ENCODE peak calls at places on chromosomes 12 and 14, in eight cellular contexts. W, Z, S, Q, E, P, R and T are unnamed samples.

GRCh38 chr12:67981236-67982164 is 7.7 kb upstream of the IFNG-AS1 start:
- DNase-seq in W (no peak), Z (no peak), S (peak), Q (no peak), E (no peak), P (no peak), R (no peak), T (no peak)

GRCh38 chr14:20578784-20579502 is 8.9 kb downstream of the RNASE11 start:
- DNase-seq in W (no peak), Z (peak), S (no peak), Q (no peak), E (no peak), P (no peak), R (no peak), T (no peak)

GRCh38 chr14:104299993-104300761 is 161.8 kb downstream of the KIF26A start:
- DNase-seq in W (no peak), Z (no peak), S (no peak), Q (no peak), E (peak), P (peak), R (peak), T (no peak)

GRCh38 chr12:130825771-130826150 is 13.3 kb downstream of the STX2 start:
- DNase-seq in W (no peak), Z (peak), S (no peak), Q (no peak), E (no peak), P (no peak), R (no peak), T (no peak)

GRCh38 chr12:107356266-107356936 is 263.1 kb upstream of the CRY1 start:
- DNase-seq in W (no peak), Z (no peak), S (no peak), Q (no peak), E (no peak), P (no peak), R (no peak), T (no peak)

GRCh38 chr14:33364536-33364935 is 425.9 kb downstream of the NPAS3 start:
- DNase-seq in W (no peak), Z (no peak), S (no peak), Q (no peak), E (no peak), P (no peak), R (no peak), T (no peak)

GRCh38 chr14:56119221-56119967 is 1.2 kb downstream of the PELI2 start:
- DNase-seq in W (no peak), Z (no peak), S (no peak), Q (peak), E (peak), P (peak), R (peak), T (peak)

GRCh38 chr12:16607895-16608294 is 1.9 kb upstream of the LMO3 start:
- DNase-seq in W (no peak), Z (no peak), S (no peak), Q (no peak), E (no peak), P (no peak), R (no peak), T (no peak)

GRCh38 chr12:108004368-108004767 is 124.7 kb upstream of the WSCD2 start:
- DNase-seq in W (no peak), Z (peak), S (no peak), Q (no peak), E (no peak), P (no peak), R (no peak), T (no peak)

GRCh38 chr12:96466939-96467751 is 22.2 kb upstream of the CFAP54 start:
- DNase-seq in W (no peak), Z (no peak), S (no peak), Q (no peak), E (no peak), P (peak), R (no peak), T (no peak)

GRCh38 chr14:100568998-100569733 is 18.1 kb downstream of the BEGAIN start:
- DNase-seq in W (no peak), Z (peak), S (no peak), Q (no peak), E (peak), P (no peak), R (no peak), T (no peak)

GRCh38 chr14:104243200-104243599 is 104.8 kb downstream of the KIF26A start:
- DNase-seq in W (no peak), Z (no peak), S (no peak), Q (no peak), E (no peak), P (no peak), R (no peak), T (no peak)

GRCh38 chr12:114963846-114964245 is 279.9 kb upstream of the TBX3 start:
- DNase-seq in W (no peak), Z (no peak), S (no peak), Q (no peak), E (no peak), P (no peak), R (no peak), T (no peak)

GRCh38 chr14:103122578-103123127 is 608 bp upstream of the TNFAIP2 start:
- DNase-seq in W (no peak), Z (no peak), S (no peak), Q (no peak), E (peak), P (peak), R (no peak), T (no peak)

GRCh38 chr12:104672501-104673265 is 215.9 kb downstream of the CHST11 start:
- DNase-seq in W (no peak), Z (no peak), S (no peak), Q (no peak), E (no peak), P (no peak), R (no peak), T (peak)

GRCh38 chr14:83316356-83316755 is 1782.7 kb upstream of the SEL1L start:
- DNase-seq in W (no peak), Z (no peak), S (no peak), Q (no peak), E (no peak), P (no peak), R (no peak), T (no peak)

GRCh38 chr14:104423715-104424405 is 155.7 kb upstream of the C14orf180 start:
- DNase-seq in W (no peak), Z (no peak), S (no peak), Q (no peak), E (peak), P (no peak), R (peak), T (peak)

GRCh38 chr12:25924535-25925001 is 33.9 kb upstream of the RASSF8 start:
- DNase-seq in W (no peak), Z (no peak), S (no peak), Q (no peak), E (no peak), P (peak), R (no peak), T (no peak)

GRCh38 chr14:66114071-66114470 is 372.1 kb upstream of the CCDC196 start:
- DNase-seq in W (no peak), Z (no peak), S (no peak), Q (no peak), E (no peak), P (no peak), R (no peak), T (no peak)

DNA sequence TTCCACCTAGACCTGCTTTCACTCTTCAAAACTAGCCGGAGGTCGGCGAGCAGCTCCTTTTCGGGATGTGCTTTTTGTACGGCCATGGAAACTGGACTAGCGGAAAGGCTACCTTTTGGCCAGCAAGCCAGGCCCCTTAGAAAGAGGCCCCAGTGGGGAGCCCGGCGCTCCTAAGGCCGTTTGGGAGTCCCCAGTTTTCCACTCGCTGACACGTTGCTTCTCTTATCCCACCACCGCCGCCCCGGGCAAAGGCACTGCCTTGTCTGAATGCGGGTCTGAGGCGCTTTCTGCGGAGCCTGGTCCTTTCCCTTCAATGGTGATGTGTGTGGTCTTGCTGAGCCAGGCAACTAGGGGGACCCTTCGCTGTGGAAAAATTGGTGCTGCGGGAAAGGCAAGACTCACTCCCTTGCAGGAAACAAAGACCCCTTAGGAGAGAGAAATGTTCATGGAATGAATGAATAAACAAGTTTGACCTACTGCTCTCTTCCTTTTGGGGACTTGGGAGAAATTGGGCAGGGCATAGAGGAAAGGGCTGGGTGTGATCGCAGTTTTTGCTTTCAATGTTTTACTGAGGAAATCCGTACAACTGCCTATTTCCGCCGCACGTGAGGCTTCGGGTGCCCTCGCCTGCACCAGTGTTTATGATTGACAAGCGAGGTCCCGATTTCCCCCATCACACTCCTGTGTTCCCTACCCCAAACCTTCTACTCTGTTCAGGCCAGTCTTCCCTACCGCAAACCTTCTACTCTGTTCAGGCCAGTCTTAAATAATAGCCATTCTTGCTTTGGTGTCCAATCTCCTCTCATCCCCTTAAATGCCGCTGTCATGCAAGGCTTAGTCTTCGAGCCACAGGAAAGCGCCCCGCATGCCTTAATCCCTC is 970 bp upstream of the SLC38A2 start:
- DNase-seq in W (no peak), Z (no peak), S (no peak), Q (peak), E (peak), P (peak), R (peak), T (peak)
- TF ChIP-seq CTCF in W (peak), Z (no peak), S (no peak), Q (peak), E (peak), P (peak), R (no peak), T (no peak)

GRCh38 chr14:23139874-23140273 is 20.8 kb upstream of the CEBPE start:
- DNase-seq in W (no peak), Z (no peak), S (no peak), Q (no peak), E (no peak), P (no peak), R (no peak), T (no peak)

GRCh38 chr14:23143911-23144310 is 24.9 kb upstream of the CEBPE start:
- DNase-seq in W (no peak), Z (no peak), S (no peak), Q (no peak), E (no peak), P (no peak), R (no peak), T (no peak)

GRCh38 chr14:23142826-23143225 is 23.8 kb upstream of the CEBPE start:
- DNase-seq in W (no peak), Z (no peak), S (no peak), Q (no peak), E (no peak), P (no peak), R (no peak), T (no peak)

GRCh38 chr14:23140389-23140788 is 21.3 kb upstream of the CEBPE start:
- DNase-seq in W (no peak), Z (no peak), S (no peak), Q (no peak), E (no peak), P (no peak), R (no peak), T (no peak)

DNA sequence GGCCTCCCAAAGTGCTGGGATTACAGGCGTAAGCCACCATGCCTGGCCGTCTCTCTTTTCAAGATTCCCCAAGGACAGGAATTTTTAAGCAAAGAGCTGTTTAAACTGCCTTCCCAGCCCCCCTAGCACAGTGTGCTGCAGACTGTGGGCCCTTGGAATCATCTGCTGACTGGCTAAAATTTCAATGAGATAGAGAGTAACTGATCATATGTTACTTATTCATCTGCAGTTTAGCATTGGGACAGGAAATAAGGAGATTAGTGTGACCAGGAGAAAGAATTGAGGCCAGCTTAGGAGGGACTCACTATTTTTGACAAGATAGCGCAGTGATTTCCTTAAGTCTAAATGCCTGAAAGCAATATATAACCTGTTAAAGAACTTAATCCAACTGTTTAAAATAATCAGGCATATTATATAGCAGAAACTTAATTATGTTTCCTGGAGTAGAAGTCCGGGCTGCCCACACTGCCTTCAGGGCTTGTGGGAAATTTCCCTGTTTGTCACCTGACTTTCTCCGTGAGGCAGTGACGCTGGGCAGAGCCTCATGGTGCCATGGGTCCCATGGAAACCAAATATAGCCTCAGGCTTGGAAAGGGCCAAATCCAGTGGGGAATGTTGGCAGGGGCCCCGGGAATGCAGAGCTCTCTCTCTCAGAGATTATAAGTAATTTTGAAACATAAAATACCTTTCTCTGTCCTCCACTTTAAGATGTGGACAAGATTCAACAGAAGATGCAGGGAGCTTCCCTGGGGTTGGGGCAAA is 22.8 kb upstream of the CEBPE start:
- DNase-seq in W (no peak), Z (no peak), S (no peak), Q (peak), E (peak), P (no peak), R (peak), T (peak)
- TF ChIP-seq POLR2AphosphoS5 in W (no peak), Z (no peak), S (no peak), Q (no peak), E (no peak), P (no peak), R (peak), T (peak)

DNA sequence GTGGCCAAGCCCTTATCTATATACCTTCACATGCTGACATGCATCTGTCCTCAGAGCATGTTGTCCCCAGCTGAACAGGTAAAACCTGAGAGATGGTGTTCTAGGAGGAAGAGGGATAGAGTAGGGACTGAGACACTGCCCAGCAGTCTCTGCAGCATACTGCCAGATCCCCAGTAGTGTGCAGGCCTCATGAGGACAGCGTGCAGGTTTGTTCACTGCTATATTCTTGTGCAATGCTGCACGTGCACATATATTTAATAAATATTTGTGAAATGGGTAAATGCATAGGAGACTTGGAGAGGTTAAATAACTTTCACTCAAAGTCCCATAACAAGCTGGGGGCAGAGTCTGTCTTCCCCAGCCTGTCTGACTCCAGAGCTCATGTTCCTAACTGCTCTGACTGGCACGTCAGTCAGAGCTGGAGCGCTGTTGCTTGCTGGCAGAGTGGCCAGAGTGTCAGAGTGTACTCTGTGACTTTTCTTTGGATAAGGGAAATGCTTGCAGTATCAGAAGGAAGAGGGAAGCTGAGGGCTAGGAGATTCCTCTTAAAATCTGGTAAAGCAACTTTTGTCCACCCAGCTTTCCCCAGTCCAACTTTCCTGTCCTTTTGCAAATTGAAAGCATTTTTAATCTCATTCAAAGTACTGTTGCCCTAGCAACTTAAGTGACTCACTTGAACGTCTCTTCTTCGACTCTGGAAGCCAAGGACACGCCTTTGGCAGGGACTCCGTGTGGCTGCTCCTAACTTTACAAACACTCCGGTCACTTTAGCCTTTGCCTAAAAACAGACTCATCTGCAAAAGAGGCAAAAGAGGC is 14.9 kb upstream of the POLR3B start:
- DNase-seq in W (no peak), Z (no peak), S (no peak), Q (peak), E (no peak), P (peak), R (peak), T (peak)
- H3K4me3 ChIP-seq in W (no peak), Z (no peak), S (no peak), Q (no peak), E (peak), P (no peak), R (no peak), T (no peak)

GRCh38 chr14:71320734-71321555 is 413.7 kb downstream of the PCNX1 start:
- DNase-seq in W (no peak), Z (peak), S (no peak), Q (peak), E (peak), P (peak), R (peak), T (peak)
- TF ChIP-seq CTCF in W (no peak), Z (no peak), S (no peak), Q (no peak), E (no peak), P (no peak), R (no peak), T (no peak)

DNA sequence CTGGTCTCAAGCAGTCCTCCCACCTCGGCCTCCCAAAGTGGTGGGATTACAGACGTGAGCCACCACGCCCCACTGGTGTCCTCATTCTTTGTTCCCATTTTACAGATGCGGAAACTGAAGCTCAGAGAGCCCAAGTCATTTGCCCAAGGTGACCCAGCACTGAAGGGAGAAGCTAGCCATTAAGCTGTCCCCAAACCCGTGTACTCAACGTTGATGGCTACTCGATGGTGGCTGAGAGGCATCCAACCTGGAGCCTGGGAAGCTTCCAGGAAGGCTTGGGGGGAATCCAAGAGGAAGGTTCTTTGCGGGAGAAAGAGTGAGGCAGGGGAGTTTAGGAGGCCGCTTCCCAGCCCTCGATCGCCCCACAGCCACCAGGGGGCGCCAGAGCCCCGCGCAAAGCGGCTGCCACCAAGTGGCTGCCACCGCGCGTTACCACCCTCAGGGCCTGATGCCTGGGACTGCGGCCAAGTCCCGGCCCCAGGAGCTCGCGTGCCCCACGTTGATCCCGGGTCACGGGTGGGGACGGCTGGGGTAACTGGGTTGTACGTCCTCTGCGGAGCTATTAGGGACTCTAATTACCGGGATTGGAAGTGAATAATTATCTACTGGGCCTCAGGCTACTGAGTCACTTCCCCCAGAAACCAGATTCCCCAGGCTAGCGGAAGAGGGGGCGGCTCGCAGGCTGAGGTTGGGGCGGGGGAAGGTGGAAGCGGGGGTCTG is 8.8 kb upstream of the SH2B3 start:
- DNase-seq in W (peak), Z (peak), S (peak), Q (peak), E (peak), P (peak), R (peak), T (peak)
- TF ChIP-seq POLR2AphosphoS5 in W (no peak), Z (no peak), S (peak), Q (no peak), E (no peak), P (peak), R (peak), T (peak)

GRCh38 chr12:55865327-55865726 is 22.6 kb upstream of the MMP19 start:
- DNase-seq in W (no peak), Z (no peak), S (no peak), Q (no peak), E (no peak), P (no peak), R (no peak), T (no peak)
- H3K4me3 ChIP-seq in W (no peak), Z (no peak), S (no peak), Q (no peak), E (no peak), P (no peak), R (no peak), T (no peak)

GRCh38 chr14:85978851-85979250 is 448.9 kb downstream of the FLRT2 start:
- DNase-seq in W (no peak), Z (no peak), S (no peak), Q (no peak), E (no peak), P (no peak), R (no peak), T (no peak)
- TF ChIP-seq CTCF in W (no peak), Z (no peak), S (no peak), Q (no peak), E (peak), P (no peak), R (no peak), T (no peak)

DNA sequence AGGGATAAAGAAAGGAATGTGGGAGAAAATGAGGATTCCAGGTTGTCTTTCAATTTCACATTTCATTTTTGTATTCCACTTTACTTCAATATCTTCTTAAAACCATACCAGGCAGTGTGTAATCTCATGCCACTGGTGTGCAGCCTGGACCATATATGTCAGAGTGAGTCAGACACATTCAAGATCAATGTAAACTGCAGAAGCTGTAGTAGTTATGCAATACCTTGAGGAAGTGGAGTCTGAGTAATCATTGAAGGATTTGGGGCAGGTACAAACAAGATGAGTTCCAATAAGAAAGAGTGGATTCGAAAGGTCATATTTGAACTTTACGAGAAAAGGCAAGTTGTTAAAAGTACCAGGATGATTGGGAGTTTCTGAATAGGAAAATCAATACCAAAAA is 14.1 kb downstream of the PLCZ1 start:
- DNase-seq in W (no peak), Z (no peak), S (peak), Q (no peak), E (no peak), P (no peak), R (no peak), T (no peak)
- TF ChIP-seq POLR2AphosphoS5 in W (no peak), Z (no peak), S (no peak), Q (no peak), E (no peak), P (no peak), R (no peak), T (no peak)